ENCODE peak calls at places on chromosome 7, in four cellular contexts. One of them, this sample, is unnamed.

GRCh38 chr7:95441042-95441823 is 6.4 kb upstream of the PON2 start:
- DNase-seq in HepG2: peak
- DNase-seq in K562: no peak
- DNase-seq in GM12878: no peak
- DNase-seq in this sample: no peak

GRCh38 chr7:128446306-128446705 is 9.4 kb upstream of the HILPDA start:
- DNase-seq in HepG2: no peak
- DNase-seq in K562: no peak
- DNase-seq in GM12878: no peak
- DNase-seq in this sample: no peak

GRCh38 chr7:47482013-47482761 is 99.7 kb downstream of the TNS3 start:
- DNase-seq in HepG2: no peak
- DNase-seq in K562: peak
- DNase-seq in GM12878: no peak
- DNase-seq in this sample: no peak

GRCh38 chr7:139562972-139563565 is 39.6 kb downstream of the CLEC2L start:
- DNase-seq in HepG2: no peak
- DNase-seq in K562: no peak
- DNase-seq in GM12878: no peak
- DNase-seq in this sample: no peak

GRCh38 chr7:114630186-114630824 is 215.7 kb downstream of the FOXP2 start:
- DNase-seq in HepG2: no peak
- DNase-seq in K562: no peak
- DNase-seq in GM12878: no peak
- DNase-seq in this sample: no peak

GRCh38 chr7:30331338-30331737 is 46.9 kb downstream of the ZNRF2 start:
- DNase-seq in HepG2: no peak
- DNase-seq in K562: no peak
- DNase-seq in GM12878: no peak
- DNase-seq in this sample: no peak

GRCh38 chr7:132239422-132239994 is 336.8 kb downstream of the PLXNA4 start:
- DNase-seq in HepG2: no peak
- DNase-seq in K562: no peak
- DNase-seq in GM12878: no peak
- DNase-seq in this sample: no peak

GRCh38 chr7:140638311-140638791 is 2.3 kb downstream of the DENND2A start:
- DNase-seq in HepG2: no peak
- DNase-seq in K562: no peak
- DNase-seq in GM12878: no peak
- DNase-seq in this sample: no peak

GRCh38 chr7:105032553-105033214 is 18.7 kb downstream of the KMT2E start:
- DNase-seq in HepG2: no peak
- DNase-seq in K562: no peak
- DNase-seq in GM12878: no peak
- DNase-seq in this sample: no peak

GRCh38 chr7:4830176-4830575 is 31.7 kb downstream of the PAPOLB start:
- DNase-seq in HepG2: peak
- DNase-seq in K562: peak
- DNase-seq in GM12878: peak
- DNase-seq in this sample: peak

GRCh38 chr7:42023216-42023724 is 213.7 kb downstream of the GLI3 start:
- DNase-seq in HepG2: no peak
- DNase-seq in K562: no peak
- DNase-seq in GM12878: no peak
- DNase-seq in this sample: no peak

GRCh38 chr7:97004931-97005763 is at the start of gene DLX6:
- DNase-seq in HepG2: peak
- DNase-seq in K562: no peak
- DNase-seq in GM12878: no peak
- DNase-seq in this sample: peak
- TF ChIP-seq RFX5 in HepG2: peak
- TF ChIP-seq RFX5 in K562: no peak
- TF ChIP-seq RFX5 in GM12878: no peak
- TF ChIP-seq RFX5 in this sample: no peak

GRCh38 chr7:29177963-29178612 is 16.5 kb upstream of the CHN2 start:
- DNase-seq in HepG2: no peak
- DNase-seq in K562: no peak
- DNase-seq in GM12878: no peak
- DNase-seq in this sample: no peak
- TF ChIP-seq HDAC2 in HepG2: no peak
- TF ChIP-seq HDAC2 in K562: no peak
- TF ChIP-seq HDAC2 in GM12878: no peak
- TF ChIP-seq HDAC2 in this sample: no peak

DNA sequence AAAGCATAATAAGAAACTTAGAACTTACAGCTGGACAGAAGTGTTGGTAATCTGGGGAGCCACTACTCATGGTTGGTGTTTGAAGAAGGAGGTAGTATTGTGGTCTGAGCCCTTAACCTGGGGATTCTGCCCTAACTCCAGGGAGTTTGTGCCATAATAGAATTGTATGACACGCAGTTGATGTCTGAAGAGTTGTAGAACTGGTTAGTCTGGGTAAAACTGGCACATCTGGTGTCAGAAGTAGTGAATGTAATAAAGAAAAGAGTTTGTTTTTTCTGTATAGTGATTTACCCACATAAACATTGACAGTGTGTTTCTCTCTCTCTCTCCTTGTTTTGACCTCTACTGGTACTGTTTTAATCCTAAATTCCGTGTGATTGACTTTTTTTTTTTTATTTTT is 448.1 kb upstream of the SEMA3D start:
- DNase-seq in HepG2: no peak
- DNase-seq in K562: no peak
- DNase-seq in GM12878: no peak
- DNase-seq in this sample: no peak
- TF ChIP-seq RFX5 in HepG2: no peak
- TF ChIP-seq RFX5 in K562: no peak
- TF ChIP-seq RFX5 in GM12878: no peak
- TF ChIP-seq RFX5 in this sample: no peak

DNA sequence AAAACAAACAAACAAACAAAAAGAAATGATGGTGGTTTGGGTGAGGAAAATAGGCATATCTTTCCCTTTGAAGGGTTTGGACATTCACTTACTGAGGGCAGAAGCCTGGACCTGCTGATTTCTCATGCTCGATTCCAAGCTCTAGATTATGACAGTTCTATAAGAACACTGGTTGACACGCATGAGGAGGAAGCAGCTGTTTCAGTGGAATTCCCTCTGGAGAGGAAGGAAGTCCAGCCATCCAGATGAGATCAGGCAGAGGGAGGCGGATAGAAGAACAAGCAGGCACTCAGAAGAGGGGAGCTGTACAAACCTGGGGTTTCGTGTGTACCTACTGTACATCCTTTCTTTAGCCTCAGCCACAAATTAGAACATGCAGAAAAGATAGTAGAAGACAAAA is 691.9 kb downstream of the INHBA start:
- DNase-seq in HepG2: no peak
- DNase-seq in K562: no peak
- DNase-seq in GM12878: no peak
- DNase-seq in this sample: no peak
- TF ChIP-seq HDAC2 in HepG2: no peak
- TF ChIP-seq HDAC2 in K562: no peak
- TF ChIP-seq HDAC2 in GM12878: no peak
- TF ChIP-seq HDAC2 in this sample: no peak

DNA sequence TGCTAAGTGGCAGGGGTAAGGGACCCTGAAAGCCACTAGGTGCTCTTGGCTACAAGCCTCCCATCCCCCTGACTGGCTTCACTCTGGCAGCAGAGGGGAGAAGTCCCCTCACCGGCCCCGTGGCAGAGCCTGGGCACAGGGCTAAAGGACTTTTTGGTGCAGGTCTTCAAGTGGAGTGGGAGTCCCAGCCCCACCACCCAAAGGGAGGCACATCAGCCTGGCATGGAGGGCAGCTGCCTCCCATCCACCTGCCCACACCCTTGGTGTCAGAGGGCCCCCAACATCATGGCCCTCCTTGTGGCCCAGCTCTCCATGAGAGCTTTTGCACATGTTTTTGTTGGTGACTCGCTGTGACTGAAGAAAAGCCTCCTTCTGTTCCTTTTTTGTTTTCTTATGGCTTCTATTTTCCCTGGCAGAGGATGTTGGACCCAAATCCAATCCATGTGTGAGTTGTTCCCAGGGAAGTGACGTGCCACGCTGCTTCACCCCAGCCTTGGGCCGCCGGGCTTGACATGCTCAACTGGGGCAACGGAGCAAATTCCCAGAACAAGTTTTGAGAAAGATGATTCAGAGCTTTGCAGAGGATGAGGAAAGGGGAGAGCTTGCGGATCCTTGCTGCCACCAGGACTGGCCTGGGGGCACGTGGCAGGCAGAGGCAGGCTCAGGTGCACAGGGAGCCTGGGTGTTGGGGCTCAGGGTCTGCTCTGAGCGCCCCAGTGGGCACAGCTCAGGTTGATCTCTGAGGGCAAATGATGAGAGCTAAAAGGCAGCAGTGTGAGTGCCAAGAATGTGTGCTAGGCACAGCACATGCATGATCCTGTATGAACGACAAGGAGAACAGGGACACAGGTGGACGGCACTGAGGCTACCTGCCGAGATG is 1.9 kb upstream of the AEBP1 start:
- DNase-seq in HepG2: no peak
- DNase-seq in K562: no peak
- DNase-seq in GM12878: no peak
- DNase-seq in this sample: no peak
- TF ChIP-seq RFX5 in HepG2: no peak
- TF ChIP-seq RFX5 in K562: no peak
- TF ChIP-seq RFX5 in GM12878: no peak
- TF ChIP-seq RFX5 in this sample: no peak

GRCh38 chr7:107029764-107030286 is 14.7 kb upstream of the PRKAR2B start:
- DNase-seq in HepG2: no peak
- DNase-seq in K562: no peak
- DNase-seq in GM12878: no peak
- DNase-seq in this sample: no peak

GRCh38 chr7:107025449-107026103 is 18.9 kb upstream of the PRKAR2B start:
- DNase-seq in HepG2: no peak
- DNase-seq in K562: peak
- DNase-seq in GM12878: no peak
- DNase-seq in this sample: no peak

GRCh38 chr7:107032050-107032449 is 12.5 kb upstream of the PRKAR2B start:
- DNase-seq in HepG2: no peak
- DNase-seq in K562: no peak
- DNase-seq in GM12878: no peak
- DNase-seq in this sample: no peak

GRCh38 chr7:107027208-107027607 is 17.3 kb upstream of the PRKAR2B start:
- DNase-seq in HepG2: no peak
- DNase-seq in K562: no peak
- DNase-seq in GM12878: no peak
- DNase-seq in this sample: no peak

GRCh38 chr7:107029061-107029763 is 15.3 kb upstream of the PRKAR2B start:
- DNase-seq in HepG2: no peak
- DNase-seq in K562: peak
- DNase-seq in GM12878: no peak
- DNase-seq in this sample: no peak
- TF ChIP-seq HDAC2 in HepG2: no peak
- TF ChIP-seq HDAC2 in K562: peak
- TF ChIP-seq HDAC2 in GM12878: no peak
- TF ChIP-seq HDAC2 in this sample: no peak

GRCh38 chr7:12398186-12398585 is 5.5 kb downstream of the VWDE start:
- DNase-seq in HepG2: no peak
- DNase-seq in K562: no peak
- DNase-seq in GM12878: no peak
- DNase-seq in this sample: no peak
- TF ChIP-seq RFX5 in HepG2: no peak
- TF ChIP-seq RFX5 in K562: no peak
- TF ChIP-seq RFX5 in GM12878: no peak
- TF ChIP-seq RFX5 in this sample: no peak

GRCh38 chr7:82376739-82377138 is 66.8 kb downstream of the CACNA2D1 start:
- DNase-seq in HepG2: no peak
- DNase-seq in K562: no peak
- DNase-seq in GM12878: no peak
- DNase-seq in this sample: no peak
- TF ChIP-seq HDAC2 in HepG2: no peak
- TF ChIP-seq HDAC2 in K562: no peak
- TF ChIP-seq HDAC2 in GM12878: no peak
- TF ChIP-seq HDAC2 in this sample: no peak